ENCODE peak calls at places on chromosomes 4 and X, in nine cellular contexts. One of them, this sample, is unnamed.

GRCh38 chr4:151045907-151046306 is 30.8 kb upstream of the LRBA start:
- DNase-seq in Daoy: peak; percentile 4
- DNase-seq in stimulated activated CD4-positive, alpha-beta T cell treated with anti-CD3 and anti-CD28 coated beads, Interleukin-15, amount 100 ng/mL, for 1 hour: no peak
- DNase-seq in NCI-H1930: peak; percentile 21
- DNase-seq in kidney: no peak
- DNase-seq in GM13977: peak; percentile 52
- DNase-seq in Kasumi-1: peak; percentile 15
- DNase-seq in H7: peak; percentile 70
- DNase-seq in NCI-H82: peak; percentile 29
- DNase-seq in this sample: no peak

GRCh38 chrX:37926700-37927099 is 79.3 kb upstream of the DYNLT3 start:
- DNase-seq in NCI-H82: peak; percentile 59
- DNase-seq in stimulated activated CD4-positive, alpha-beta T cell treated with anti-CD3 and anti-CD28 coated beads, Interleukin-15, amount 100 ng/mL, for 1 hour: no peak
- DNase-seq in H7: peak; percentile 3
- DNase-seq in Kasumi-1: peak; percentile 65
- DNase-seq in GM13977: no peak
- DNase-seq in Daoy: peak; percentile 5
- DNase-seq in NCI-H1930: no peak
- DNase-seq in kidney: no peak
- DNase-seq in this sample: no peak

GRCh38 chr4:77582151-77582550 is 23.5 kb upstream of the CXCL13 start:
- DNase-seq in stimulated activated CD4-positive, alpha-beta T cell treated with anti-CD3 and anti-CD28 coated beads, Interleukin-15, amount 100 ng/mL, for 1 hour: no peak
- DNase-seq in Kasumi-1: no peak
- DNase-seq in kidney: no peak
- DNase-seq in NCI-H1930: no peak
- DNase-seq in NCI-H82: no peak
- DNase-seq in Daoy: no peak
- DNase-seq in GM13977: no peak
- DNase-seq in H7: no peak
- DNase-seq in this sample: no peak

GRCh38 chr4:52098618-52099017 is 47.5 kb downstream of the SPATA18 start:
- DNase-seq in H7: no peak
- DNase-seq in Kasumi-1: peak; percentile 72
- DNase-seq in NCI-H1930: no peak
- DNase-seq in kidney: no peak
- DNase-seq in Daoy: no peak
- DNase-seq in NCI-H82: no peak
- DNase-seq in stimulated activated CD4-positive, alpha-beta T cell treated with anti-CD3 and anti-CD28 coated beads, Interleukin-15, amount 100 ng/mL, for 1 hour: no peak
- DNase-seq in GM13977: no peak
- DNase-seq in this sample: no peak

GRCh38 chrX:47228550-47229270 is 4.1 kb upstream of the USP11 start:
- DNase-seq in H7: peak; percentile 28
- DNase-seq in Daoy: no peak
- DNase-seq in kidney: peak; percentile 60
- DNase-seq in NCI-H82: no peak
- DNase-seq in Kasumi-1: no peak
- DNase-seq in NCI-H1930: no peak
- DNase-seq in GM13977: no peak
- DNase-seq in stimulated activated CD4-positive, alpha-beta T cell treated with anti-CD3 and anti-CD28 coated beads, Interleukin-15, amount 100 ng/mL, for 1 hour: no peak
- DNase-seq in this sample: no peak

GRCh38 chr4:121375262-121375661 is 5.6 kb downstream of the QRFPR start:
- DNase-seq in Kasumi-1: no peak
- DNase-seq in GM13977: no peak
- DNase-seq in NCI-H82: no peak
- DNase-seq in Daoy: peak; percentile 2
- DNase-seq in stimulated activated CD4-positive, alpha-beta T cell treated with anti-CD3 and anti-CD28 coated beads, Interleukin-15, amount 100 ng/mL, for 1 hour: no peak
- DNase-seq in kidney: no peak
- DNase-seq in NCI-H1930: no peak
- DNase-seq in H7: no peak
- DNase-seq in this sample: no peak

GRCh38 chr4:158065603-158066002 is 107.2 kb downstream of the GASK1B start:
- DNase-seq in H7: no peak
- DNase-seq in Kasumi-1: no peak
- DNase-seq in NCI-H82: no peak
- DNase-seq in GM13977: no peak
- DNase-seq in NCI-H1930: no peak
- DNase-seq in kidney: no peak
- DNase-seq in Daoy: no peak
- DNase-seq in stimulated activated CD4-positive, alpha-beta T cell treated with anti-CD3 and anti-CD28 coated beads, Interleukin-15, amount 100 ng/mL, for 1 hour: no peak
- DNase-seq in this sample: no peak

GRCh38 chr4:164109517-164109916 is 615.0 kb downstream of the TMA16 start:
- DNase-seq in Daoy: no peak
- DNase-seq in GM13977: no peak
- DNase-seq in kidney: no peak
- DNase-seq in NCI-H1930: no peak
- DNase-seq in stimulated activated CD4-positive, alpha-beta T cell treated with anti-CD3 and anti-CD28 coated beads, Interleukin-15, amount 100 ng/mL, for 1 hour: no peak
- DNase-seq in NCI-H82: no peak
- DNase-seq in Kasumi-1: no peak
- DNase-seq in H7: no peak
- DNase-seq in this sample: peak; percentile 34

GRCh38 chr4:140790765-140791164 is 34.6 kb upstream of the TBC1D9 start:
- DNase-seq in Kasumi-1: peak; percentile 75
- DNase-seq in kidney: no peak
- DNase-seq in Daoy: no peak
- DNase-seq in NCI-H82: no peak
- DNase-seq in stimulated activated CD4-positive, alpha-beta T cell treated with anti-CD3 and anti-CD28 coated beads, Interleukin-15, amount 100 ng/mL, for 1 hour: no peak
- DNase-seq in NCI-H1930: no peak
- DNase-seq in GM13977: peak; percentile 26
- DNase-seq in H7: no peak
- DNase-seq in this sample: no peak

GRCh38 chrX:17564689-17565409 is 172.4 kb upstream of the SCML1 start:
- DNase-seq in Daoy: no peak
- DNase-seq in stimulated activated CD4-positive, alpha-beta T cell treated with anti-CD3 and anti-CD28 coated beads, Interleukin-15, amount 100 ng/mL, for 1 hour: no peak
- DNase-seq in NCI-H1930: no peak
- DNase-seq in kidney: no peak
- DNase-seq in GM13977: no peak
- DNase-seq in Kasumi-1: no peak
- DNase-seq in H7: no peak
- DNase-seq in NCI-H82: no peak
- DNase-seq in this sample: no peak

GRCh38 chrX:105191878-105192277 is 28.6 kb downstream of the TEX13A start:
- DNase-seq in GM13977: peak; percentile 12
- DNase-seq in NCI-H82: peak; percentile 74
- DNase-seq in stimulated activated CD4-positive, alpha-beta T cell treated with anti-CD3 and anti-CD28 coated beads, Interleukin-15, amount 100 ng/mL, for 1 hour: no peak
- DNase-seq in Daoy: peak; percentile 5
- DNase-seq in NCI-H1930: no peak
- DNase-seq in H7: peak; percentile 47
- DNase-seq in Kasumi-1: peak; percentile 35
- DNase-seq in kidney: no peak
- DNase-seq in this sample: no peak